ENCODE peak calls at places on chromosome 18, in seven cellular contexts. G, M, F, D, O, A and U are unnamed samples.

GRCh38 chr18:48454146-48454796 is 45.1 kb upstream of the ZBTB7C start:
- DNase-seq in O (no peak), M (no peak), G (no peak), D (peak), A (no peak), F (no peak), U (no peak)

GRCh38 chr18:70468861-70469570 is 180.2 kb downstream of the SOCS6 start:
- DNase-seq in M (no peak), F (no peak), D (no peak), O (no peak), G (no peak), A (no peak), U (no peak)

GRCh38 chr18:48560491-48560890 is 21.7 kb downstream of the CTIF start:
- DNase-seq in A (no peak), D (no peak), G (no peak), O (no peak), M (no peak), F (no peak), U (no peak)

GRCh38 chr18:9971313-9971920 is 57.6 kb downstream of the VAPA start:
- DNase-seq in F (peak), A (peak), O (peak), M (no peak), D (peak), G (peak), U (peak)

GRCh38 chr18:12904012-12904516 is 20.0 kb upstream of the PTPN2 start:
- DNase-seq in D (no peak), O (no peak), M (no peak), G (peak), F (no peak), A (no peak), U (no peak)

GRCh38 chr18:8443505-8443904 is 165.7 kb upstream of the RAB12 start:
- DNase-seq in A (no peak), D (no peak), O (no peak), F (no peak), G (no peak), M (no peak), U (no peak)

GRCh38 chr18:22796069-22796468 is 137.1 kb upstream of the RBBP8 start:
- DNase-seq in D (no peak), G (no peak), M (no peak), A (no peak), F (no peak), O (no peak), U (no peak)

GRCh38 chr18:49768051-49768391 is 45.3 kb downstream of the ACAA2 start:
- DNase-seq in A (peak), M (no peak), O (no peak), F (peak), D (peak), G (peak), U (peak)

GRCh38 chr18:12645264-12645663 is 12.6 kb downstream of the SPIRE1 start:
- DNase-seq in F (no peak), O (no peak), D (no peak), M (no peak), A (no peak), G (no peak), U (no peak)

GRCh38 chr18:73980289-73980979 is 167.2 kb downstream of the FBXO15 start:
- DNase-seq in M (no peak), G (no peak), D (no peak), O (no peak), A (no peak), F (peak), U (no peak)

GRCh38 chr18:50429207-50429948 is 54.5 kb downstream of the SKA1 start:
- DNase-seq in A (no peak), M (no peak), F (peak), O (peak), G (peak), D (peak), U (no peak)

GRCh38 chr18:26646897-26647296 is 98.5 kb upstream of the KCTD1 start:
- DNase-seq in F (no peak), O (no peak), G (no peak), D (no peak), A (no peak), M (no peak), U (no peak)

GRCh38 chr18:12645751-12646203 is 12.1 kb downstream of the SPIRE1 start:
- DNase-seq in G (no peak), D (no peak), F (peak), O (no peak), M (no peak), A (peak), U (no peak)

GRCh38 chr18:46264255-46264654 is 160.1 kb downstream of the HAUS1 start:
- DNase-seq in O (no peak), A (no peak), M (no peak), G (no peak), F (no peak), D (peak), U (no peak)

GRCh38 chr18:31102020-31102684 is at the start of gene DSC2:
- DNase-seq in F (no peak), D (no peak), G (no peak), M (peak), A (no peak), O (no peak), U (no peak)